ENCODE peak calls at places on chromosomes 12 and 14, in six cellular contexts. J is HepG2, X is GM12878, K is SK-N-SH, A is K562, N is H1. H is an unnamed sample.

GRCh38 chr12:68303850-68304249 is 28.3 kb downstream of the MDM1 start:
- DNase-seq in X (no peak), N (no peak), A (no peak), K (no peak), J (no peak), H (no peak)

GRCh38 chr12:21894792-21895392 is 46.3 kb downstream of the ABCC9 start:
- DNase-seq in A (no peak), N (no peak), J (no peak), K (no peak), X (no peak), H (no peak)

GRCh38 chr12:131388164-131388795 is 322.6 kb upstream of the SFSWAP start:
- DNase-seq in A (no peak), J (no peak), K (peak; percentile 68), N (no peak), X (no peak), H (no peak)

GRCh38 chr12:63440063-63440462 is 228.2 kb downstream of the DPY19L2 start:
- DNase-seq in K (no peak), N (no peak), J (no peak), X (no peak), A (no peak), H (no peak)

GRCh38 chr12:8491848-8492530 is 21.3 kb upstream of the CLEC4D start:
- DNase-seq in K (no peak), X (no peak), A (no peak), N (no peak), J (no peak), H (no peak)

GRCh38 chr12:108606492-108606891 is 8.6 kb upstream of the TMEM119 start:
- DNase-seq in K (peak; percentile 67), X (no peak), J (no peak), N (no peak), A (no peak), H (no peak)

GRCh38 chr12:54301428-54302045 is 722 bp upstream of the NFE2 start:
- DNase-seq in A (peak; percentile 30), N (no peak), X (no peak), K (no peak), J (peak; percentile 86), H (no peak)

GRCh38 chr14:105748204-105748578 is 221.8 kb downstream of the TMEM121 start:
- DNase-seq in X (no peak), N (no peak), J (no peak), K (no peak), A (no peak), H (no peak)

GRCh38 chr12:55748230-55748993 is 5.5 kb downstream of the GDF11 start:
- DNase-seq in A (no peak), X (no peak), J (no peak), N (no peak), K (no peak), H (no peak)

GRCh38 chr14:68042591-68043210 is 223.1 kb downstream of the RAD51B start:
- DNase-seq in A (no peak), K (no peak), X (no peak), N (no peak), J (no peak), H (no peak)

GRCh38 chr14:90644882-90645281 is 171.3 kb downstream of the TTC7B start:
- DNase-seq in X (no peak), A (no peak), K (no peak), J (peak; percentile 39), N (no peak), H (no peak)

GRCh38 chr12:81329088-81329487 is 251.2 kb downstream of the ACSS3 start:
- DNase-seq in X (no peak), K (no peak), J (peak; percentile 42), N (peak; percentile 15), A (no peak), H (no peak)
- TF ChIP-seq SIN3A in X (no peak), K (no peak), J (no peak), N (no peak), A (no peak), H (no peak)

GRCh38 chr12:127147724-127148123 is 1119.2 kb upstream of the TMEM132C start:
- DNase-seq in K (no peak), J (no peak), N (no peak), A (no peak), X (no peak), H (no peak)
- TF ChIP-seq SIN3A in K (no peak), J (no peak), N (no peak), A (no peak), X (no peak), H (no peak)

GRCh38 chr14:66404051-66404450 is 82.1 kb upstream of the CCDC196 start:
- DNase-seq in K (no peak), X (no peak), J (no peak), N (no peak), A (no peak), H (no peak)

GRCh38 chr14:66405158-66405557 is 81.0 kb upstream of the CCDC196 start:
- DNase-seq in A (peak; percentile 8), N (no peak), X (no peak), J (no peak), K (no peak), H (no peak)

GRCh38 chr14:66403183-66403582 is 83.0 kb upstream of the CCDC196 start:
- DNase-seq in A (no peak), X (no peak), N (no peak), J (peak; percentile 40), K (no peak), H (peak; percentile 18)

GRCh38 chr14:66398437-66398836 is 87.7 kb upstream of the CCDC196 start:
- DNase-seq in A (no peak), K (no peak), X (no peak), J (no peak), N (no peak), H (no peak)

GRCh38 chr14:66401447-66402095 is 84.6 kb upstream of the CCDC196 start:
- DNase-seq in X (no peak), N (no peak), J (peak; percentile 3), K (peak; percentile 8), A (no peak), H (no peak)
- TF ChIP-seq SIN3A in X (no peak), N (no peak), J (no peak), K (no peak), A (no peak), H (no peak)

DNA sequence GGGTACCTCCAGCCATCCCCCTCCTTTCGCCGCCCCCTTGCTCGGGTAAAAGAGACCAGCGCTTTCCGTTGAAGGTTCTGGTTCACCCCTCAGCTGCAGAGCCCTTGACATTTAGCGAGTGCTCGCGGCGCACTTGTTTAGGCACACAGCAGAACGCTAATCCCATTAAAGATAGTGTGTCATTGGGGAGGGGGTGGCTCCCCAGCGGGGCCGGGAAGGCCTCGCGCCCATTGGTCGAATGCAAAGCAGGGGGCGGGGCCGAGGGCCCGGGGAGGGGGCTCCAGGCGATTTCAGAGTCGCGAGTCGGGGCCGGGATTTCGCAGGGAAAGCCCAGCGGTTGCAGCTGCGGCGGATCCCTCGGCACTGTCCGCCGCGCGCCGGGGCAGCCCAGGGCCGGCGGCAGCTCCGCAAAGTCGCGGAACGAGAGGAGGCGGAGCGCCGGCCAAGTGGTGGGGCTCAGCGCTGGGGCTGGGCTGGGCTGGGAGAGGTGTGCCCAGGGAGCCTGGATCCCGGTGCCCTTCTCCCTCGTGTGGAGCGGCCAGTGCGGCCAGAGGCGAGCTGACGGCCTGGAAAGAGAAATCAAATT is 122.9 kb downstream of the TSPAN9 start:
- DNase-seq in N (peak; percentile 70), J (no peak), A (no peak), K (peak; percentile 94), X (no peak), H (no peak)
- TF ChIP-seq SIN3A in N (no peak), J (no peak), A (no peak), K (no peak), X (no peak), H (no peak)

DNA sequence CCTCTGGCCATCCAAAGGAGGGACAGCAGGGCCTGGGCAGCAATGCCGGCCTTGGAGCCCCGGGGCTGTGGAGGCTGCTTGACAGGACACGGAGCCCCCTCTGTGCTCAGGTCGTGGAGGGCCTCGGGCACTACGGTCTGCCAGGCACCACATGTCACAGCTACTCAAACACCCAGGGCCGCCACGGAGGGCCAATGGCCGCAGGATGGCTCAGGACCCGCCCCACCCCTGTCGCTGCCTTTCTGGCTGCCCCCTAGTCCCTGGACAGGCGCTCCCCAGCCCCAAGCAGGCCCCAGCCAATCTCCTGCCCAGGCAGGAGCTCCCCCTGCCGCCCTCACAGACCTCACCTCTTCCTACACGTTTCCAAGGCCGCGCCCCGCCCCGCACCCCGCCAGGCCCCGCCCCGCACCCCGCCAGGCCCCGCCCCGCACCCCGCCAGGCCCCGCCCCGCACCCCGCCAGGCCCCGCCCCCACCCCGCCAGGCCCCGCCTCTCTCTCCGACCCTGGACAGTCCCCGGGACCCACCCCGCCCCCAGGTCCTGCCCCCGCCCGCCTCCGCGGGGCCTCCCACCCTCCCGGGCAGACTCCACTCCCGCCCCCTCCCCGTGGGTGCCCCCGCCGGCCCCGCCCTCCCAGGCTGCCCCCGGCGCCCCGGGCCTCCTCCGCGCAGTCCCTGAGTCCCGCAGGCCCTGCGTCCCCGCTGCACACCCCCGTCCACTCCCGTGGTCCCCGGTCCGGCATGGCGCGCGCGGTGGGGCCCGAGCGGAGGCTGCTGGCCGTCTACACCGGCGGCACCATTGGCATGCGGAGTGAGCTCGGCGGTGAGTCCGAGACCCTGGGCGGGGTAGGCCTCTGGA is at the start of gene ASPG:
- DNase-seq in A (peak; percentile 83), K (peak; percentile 50), J (no peak), X (no peak), N (peak; percentile 49), H (no peak)
- TF ChIP-seq SIN3A in A (no peak), K (no peak), J (no peak), X (no peak), N (no peak), H (no peak)

GRCh38 chr14:103806805-103807204 is 40.6 kb downstream of the PPP1R13B start:
- DNase-seq in J (no peak), N (no peak), A (no peak), X (peak; percentile 40), K (no peak), H (no peak)
- TF ChIP-seq SIN3A in J (no peak), N (no peak), A (no peak), X (no peak), K (no peak), H (no peak)

GRCh38 chr14:63727231-63727735 is 582 bp downstream of the SGPP1 start:
- DNase-seq in A (peak; percentile 41), J (no peak), K (peak; percentile 82), N (no peak), X (no peak), H (no peak)
- TF ChIP-seq SIN3A in A (no peak), J (peak; percentile 0), K (no peak), N (no peak), X (no peak), H (peak; percentile 47)

DNA sequence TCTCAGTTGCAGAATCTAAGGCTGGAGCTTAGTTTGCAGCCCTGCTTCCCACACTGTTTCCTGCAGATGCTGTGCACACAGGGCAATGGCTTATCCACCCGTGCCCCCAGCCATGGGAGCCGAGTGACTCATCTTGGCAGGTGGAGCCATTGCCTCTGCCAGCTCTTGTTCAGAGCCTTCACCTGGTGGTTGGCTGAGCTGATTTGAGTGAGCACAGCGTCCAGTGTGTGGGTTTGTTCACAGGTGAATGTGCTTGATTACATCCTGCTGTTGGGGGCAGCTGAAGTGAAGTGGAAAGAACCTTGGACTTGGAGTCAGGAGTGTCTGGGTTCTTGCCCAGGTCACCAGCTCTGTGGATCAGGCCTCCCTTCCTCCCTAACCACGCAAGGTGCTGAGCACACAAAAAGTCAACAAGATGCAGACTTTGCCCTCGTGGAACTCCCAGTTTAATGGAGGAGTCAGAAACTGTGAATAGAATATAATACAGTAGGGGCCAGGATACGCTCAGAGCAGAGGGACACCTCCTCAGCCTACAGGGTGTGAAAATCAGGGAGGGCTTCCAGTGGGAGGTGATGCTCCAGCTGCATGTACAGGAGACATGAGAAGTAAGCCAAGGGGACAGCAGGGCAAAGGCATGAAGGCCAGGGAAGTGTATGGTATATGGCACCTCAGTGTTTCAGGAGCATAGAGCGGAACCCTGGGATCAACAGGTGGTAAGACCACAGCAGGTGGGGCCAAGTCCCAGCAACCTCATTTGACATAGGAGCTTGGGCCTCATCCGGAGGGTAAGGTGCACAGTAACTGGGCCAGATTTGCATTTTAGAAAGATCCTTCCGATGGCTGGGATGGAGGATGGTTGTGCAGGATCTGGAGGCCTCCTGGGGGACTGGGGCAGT is 22.8 kb downstream of the JDP2 start:
- DNase-seq in A (no peak), N (no peak), J (peak; percentile 61), K (no peak), X (no peak), H (no peak)
- TF ChIP-seq SIN3A in A (no peak), N (no peak), J (no peak), K (no peak), X (no peak), H (no peak)